ENCODE peak calls at places on chromosomes 16 and 17, in five cellular contexts. D is A549, C is K562, W is upper lobe of left lung, S is HCT116. Q is an unnamed sample.

GRCh38 chr17:80147035-80147939 is at the start of gene EIF4A3:
- ATAC-seq in D (peak; percentile 92), C (peak; percentile 96), W (peak; percentile 98), S (peak; percentile 91), Q (peak; percentile 97)

GRCh38 chr16:12502671-12503070 is 301.0 kb downstream of the CPPED1 start:
- ATAC-seq in D (no peak), C (no peak), W (no peak), S (no peak), Q (no peak)

GRCh38 chr17:846901-847777 is 65.0 kb downstream of the MRM3 start:
- ATAC-seq in D (no peak), C (no peak), W (no peak), S (no peak), Q (peak; percentile 35)

GRCh38 chr17:19771971-19772630 is 24.0 kb upstream of the ALDH3A1 start:
- ATAC-seq in D (peak; percentile 15), C (no peak), W (no peak), S (no peak), Q (no peak)

GRCh38 chr17:79131274-79131635 is 56.6 kb downstream of the ENGASE start:
- ATAC-seq in D (no peak), C (no peak), W (no peak), S (no peak), Q (no peak)

GRCh38 chr16:20317117-20317516 is 10.2 kb downstream of the GP2 start:
- ATAC-seq in D (no peak), C (no peak), W (no peak), S (no peak), Q (no peak)

GRCh38 chr17:17126131-17127110 is 79.7 kb downstream of the PLD6 start:
- ATAC-seq in D (peak; percentile 8), C (no peak), W (no peak), S (no peak), Q (no peak)

GRCh38 chr16:70800798-70801480 is at the start of gene VAC14:
- ATAC-seq in D (peak; percentile 96), C (peak; percentile 99), W (peak; percentile 97), S (peak; percentile 98), Q (peak; percentile 98)

GRCh38 chr17:41511716-41512115 is 6.3 kb upstream of the KRT13 start:
- ATAC-seq in D (no peak), C (no peak), W (no peak), S (no peak), Q (no peak)

GRCh38 chr17:37650419-37651003 is 7.3 kb upstream of the DDX52 start:
- ATAC-seq in D (peak; percentile 91), C (peak; percentile 85), W (no peak), S (peak; percentile 78), Q (no peak)

GRCh38 chr16:85601730-85602401 is 11.3 kb upstream of the GSE1 start:
- ATAC-seq in D (no peak), C (peak; percentile 69), W (no peak), S (no peak), Q (no peak)

GRCh38 chr16:4386452-4386813 is 14.8 kb downstream of the VASN start:
- ATAC-seq in D (peak; percentile 63), C (no peak), W (peak; percentile 8), S (peak; percentile 35), Q (no peak)

GRCh38 chr16:17014484-17015121 is 456.2 kb downstream of the XYLT1 start:
- ATAC-seq in D (no peak), C (peak; percentile 38), W (no peak), S (no peak), Q (no peak)

GRCh38 chr16:29230671-29231091 is 175.8 kb downstream of the NPIPB11 start:
- ATAC-seq in D (no peak), C (peak; percentile 12), W (no peak), S (no peak), Q (no peak)

GRCh38 chr17:42361781-42362186 is 26.5 kb downstream of the STAT3 start:
- ATAC-seq in D (peak; percentile 48), C (peak; percentile 17), W (no peak), S (no peak), Q (no peak)

GRCh38 chr16:15770107-15770506 is 86.7 kb downstream of the MYH11 start:
- ATAC-seq in D (no peak), C (no peak), W (peak; percentile 40), S (no peak), Q (peak; percentile 19)

GRCh38 chr17:27938864-27939263 is 45.7 kb upstream of the LYRM9 start:
- ATAC-seq in D (no peak), C (no peak), W (no peak), S (no peak), Q (no peak)

GRCh38 chr16:66705790-66706505 is 9.4 kb upstream of the CMTM4 start:
- ATAC-seq in D (no peak), C (no peak), W (peak; percentile 82), S (no peak), Q (peak; percentile 82)

GRCh38 chr16:57824880-57825279 is 22.6 kb upstream of the KIFC3 start:
- ATAC-seq in D (no peak), C (no peak), W (peak; percentile 93), S (peak; percentile 77), Q (no peak)

GRCh38 chr17:72467841-72468653 is 347.2 kb downstream of the SOX9 start:
- ATAC-seq in D (no peak), C (no peak), W (no peak), S (no peak), Q (no peak)

GRCh38 chr16:12020007-12020406 is 43.5 kb downstream of the SNX29 start:
- ATAC-seq in D (no peak), C (no peak), W (no peak), S (no peak), Q (no peak)

GRCh38 chr17:46841561-46842379 is 9.6 kb upstream of the WNT9B start:
- ATAC-seq in D (peak; percentile 87), C (peak; percentile 97), W (no peak), S (no peak), Q (no peak)

GRCh38 chr17:33292981-33293867 is at the start of gene ASIC2:
- ATAC-seq in D (peak; percentile 82), C (peak; percentile 74), W (no peak), S (no peak), Q (no peak)

GRCh38 chr17:35752945-35753764 is at the start of gene GAS2L2:
- ATAC-seq in D (peak; percentile 7), C (peak; percentile 26), W (peak; percentile 29), S (no peak), Q (no peak)

GRCh38 chr17:83010323-83011200 is 68.8 kb upstream of the METRNL start:
- ATAC-seq in D (peak; percentile 36), C (no peak), W (peak; percentile 76), S (no peak), Q (no peak)

GRCh38 chr16:67430504-67431076 is 331 bp upstream of the HSD11B2 start:
- ATAC-seq in D (peak; percentile 50), C (peak; percentile 17), W (no peak), S (peak; percentile 49), Q (peak; percentile 2)

GRCh38 chr17:2871720-2872119 is 75.5 kb downstream of the RAP1GAP2 start:
- ATAC-seq in D (no peak), C (no peak), W (no peak), S (peak; percentile 18), Q (no peak)

GRCh38 chr17:81171941-81172340 is 5.9 kb upstream of the AATK start:
- ATAC-seq in D (no peak), C (peak; percentile 36), W (peak; percentile 35), S (no peak), Q (no peak)

DNA sequence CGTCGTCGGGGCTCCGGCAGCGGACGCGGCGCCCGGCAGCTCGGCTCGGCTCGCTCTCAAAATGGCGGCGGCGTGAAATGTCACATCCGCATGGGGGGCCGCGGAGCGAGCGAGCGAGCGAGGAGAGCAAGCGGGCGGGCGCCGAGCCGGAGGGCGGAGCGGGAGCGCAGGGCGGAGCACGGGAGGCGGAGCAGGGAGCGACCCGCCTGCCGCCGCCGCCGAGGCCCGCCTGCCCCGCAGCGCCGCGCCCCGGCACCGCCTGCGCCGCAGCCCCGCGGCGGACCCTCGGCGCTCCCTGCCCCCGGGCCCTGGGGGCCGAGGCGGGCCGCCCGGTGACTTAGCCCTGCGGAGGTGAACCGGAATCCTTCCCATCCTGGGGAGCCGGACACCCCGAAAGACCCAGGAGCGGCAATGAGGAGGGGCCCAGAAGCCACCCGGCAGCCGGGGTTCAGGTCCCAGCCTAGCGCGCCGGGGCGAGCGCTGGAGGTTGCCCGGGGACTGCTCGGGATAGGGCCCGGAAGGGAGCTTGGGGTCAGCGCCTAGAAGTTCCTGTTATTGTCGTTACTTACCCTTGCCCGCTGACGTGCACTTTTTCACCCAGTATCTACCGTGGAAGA is at the start of gene USP7:
- ATAC-seq in D (peak; percentile 93), C (peak; percentile 91), W (peak; percentile 94), S (peak; percentile 95), Q (peak; percentile 98)
- TF ChIP-seq POLR2A in D (peak; percentile 57), C (peak; percentile 50), W (peak; percentile 34), S (peak; percentile 44), Q (peak; percentile 42)

DNA sequence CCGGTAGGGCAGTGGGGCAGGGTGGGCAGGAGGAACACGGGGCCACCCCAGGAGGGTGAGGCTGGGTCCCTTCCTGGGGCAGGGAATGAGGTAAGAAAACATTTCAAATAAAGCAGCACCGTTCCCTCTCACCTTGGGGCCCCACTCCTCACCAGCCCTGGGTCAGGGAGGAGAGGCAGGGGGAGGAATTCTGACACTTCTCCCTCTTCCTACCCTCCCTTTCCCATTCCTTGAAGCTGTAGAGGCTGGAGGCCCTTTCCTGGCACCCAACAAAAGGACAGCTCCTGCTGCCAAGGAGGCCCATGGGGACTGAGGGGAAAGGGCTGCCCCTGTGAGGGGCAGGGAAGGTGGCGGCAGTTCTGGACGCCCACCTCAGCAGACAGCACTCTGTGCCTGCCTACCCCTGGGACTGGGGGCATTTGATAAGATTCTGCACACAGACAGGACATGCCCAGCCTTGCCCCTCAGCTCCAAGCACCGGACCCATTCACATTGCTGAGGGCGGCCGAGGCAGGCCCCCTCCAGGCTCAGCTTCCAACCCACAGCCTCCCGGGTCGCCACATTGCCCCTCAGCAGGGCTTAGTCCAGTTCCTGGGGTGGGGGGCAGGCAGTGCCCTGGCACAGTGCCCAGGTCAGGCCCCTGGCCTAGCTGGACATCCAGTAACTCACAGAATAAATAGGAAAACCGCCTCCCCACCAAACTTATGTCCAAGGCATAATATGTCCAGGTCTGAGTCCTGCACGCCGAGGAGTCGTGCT is 6.2 kb downstream of the ATXN7L3 start:
- ATAC-seq in D (no peak), C (no peak), W (no peak), S (no peak), Q (no peak)
- TF ChIP-seq POLR2A in D (no peak), C (no peak), W (no peak), S (no peak), Q (no peak)

GRCh38 chr17:28949185-28950016 is 1.9 kb downstream of the PHF12 start:
- ATAC-seq in D (peak; percentile 8), C (peak; percentile 15), W (no peak), S (no peak), Q (no peak)
- TF ChIP-seq POLR2A in D (peak; percentile 33), C (no peak), W (peak; percentile 29), S (no peak), Q (no peak)

DNA sequence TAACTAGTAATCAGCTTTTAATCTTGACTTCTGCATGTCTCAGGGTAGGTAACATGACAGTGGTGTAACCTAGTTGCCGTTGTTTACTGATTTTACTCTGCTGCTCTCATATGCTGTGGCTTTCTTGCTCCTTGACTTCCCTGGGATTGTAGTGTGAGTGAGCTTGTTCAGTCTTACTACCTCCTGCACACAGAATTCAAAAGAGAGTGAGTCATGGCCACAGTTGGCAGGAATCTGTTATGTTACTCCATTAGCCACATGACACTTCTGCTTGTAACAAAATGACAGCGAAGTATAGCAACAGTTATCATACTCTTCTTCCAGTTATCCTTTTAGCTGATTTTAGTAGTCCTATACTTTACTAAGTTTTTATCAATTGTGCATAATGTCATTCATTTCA is 18.8 kb downstream of the TNRC6A start:
- ATAC-seq in D (peak; percentile 83), C (peak; percentile 71), W (peak; percentile 89), S (peak; percentile 67), Q (peak; percentile 92)
- TF ChIP-seq POLR2A in D (no peak), C (no peak), W (no peak), S (no peak), Q (no peak)

GRCh38 chr17:13099079-13099478 is 81.3 kb upstream of the ELAC2 start:
- ATAC-seq in D (no peak), C (no peak), W (no peak), S (no peak), Q (no peak)
- TF ChIP-seq POLR2A in D (no peak), C (no peak), W (no peak), S (no peak), Q (no peak)

Q was measured in gastroesophageal sphincter.